ENCODE peak calls at places on chromosomes 2 and 18, in seven cellular contexts. D is neuronal stem cell, N is IMR-90, K is H9, B is mesendoderm, U is H1, O is trophoblast cell. C is an unnamed sample.

GRCh38 chr2:37833420-37833819 is 91.7 kb upstream of the RMDN2 start:
- DNase-seq in O (no peak), D (no peak), K (no peak), B (no peak), N (no peak), U (no peak), C (no peak)

GRCh38 chr18:44691148-44691925 is 10.6 kb downstream of the SETBP1 start:
- DNase-seq in D (no peak), N (no peak), K (no peak), U (no peak), O (no peak), B (no peak), C (no peak)

GRCh38 chr18:74083071-74083954 is 64.3 kb downstream of the FBXO15 start:
- DNase-seq in B (no peak), U (no peak), N (no peak), K (no peak), D (no peak), O (no peak), C (no peak)

GRCh38 chr2:33673937-33674336 is 74.8 kb upstream of the FAM98A start:
- DNase-seq in N (peak), U (no peak), B (peak), K (no peak), D (no peak), O (peak), C (peak)

GRCh38 chr2:199480966-199481365 is 23.2 kb upstream of the SATB2 start:
- DNase-seq in B (peak), D (no peak), U (no peak), O (no peak), K (no peak), N (no peak), C (no peak)

GRCh38 chr18:43563780-43564179 is 286.5 kb upstream of the SYT4 start:
- DNase-seq in D (peak), B (peak), U (no peak), N (peak), O (peak), K (peak), C (peak)

GRCh38 chr18:50686409-50686808 is 126.5 kb downstream of the MAPK4 start:
- DNase-seq in D (no peak), B (no peak), K (no peak), N (no peak), O (peak), U (no peak), C (no peak)

GRCh38 chr2:190862067-190862466 is 18.6 kb upstream of the GLS start:
- DNase-seq in O (no peak), D (no peak), U (no peak), B (no peak), K (no peak), N (no peak), C (no peak)

GRCh38 chr2:37653805-37654378 is 17.6 kb downstream of the CDC42EP3 start:
- DNase-seq in O (peak), K (no peak), N (no peak), D (no peak), U (no peak), B (no peak), C (no peak)

GRCh38 chr2:170968205-170969003 is 39.4 kb downstream of the GORASP2 start:
- DNase-seq in B (no peak), K (no peak), O (no peak), N (no peak), U (no peak), D (no peak), C (no peak)

GRCh38 chr2:119721462-119721861 is 38.3 kb upstream of the PTPN4 start:
- DNase-seq in U (no peak), K (no peak), B (no peak), O (no peak), D (no peak), N (no peak), C (no peak)

GRCh38 chr2:216348909-216349308 is 23.4 kb downstream of the MARCHF4 start:
- DNase-seq in D (no peak), K (no peak), U (no peak), N (peak), B (no peak), O (peak), C (peak)

GRCh38 chr2:129857200-129857599 is 122.3 kb upstream of the RAB6C start:
- DNase-seq in B (no peak), U (no peak), K (no peak), N (no peak), O (no peak), D (no peak), C (no peak)

GRCh38 chr2:54558188-54558975 is 102.3 kb downstream of the SPTBN1 start:
- DNase-seq in D (peak), K (peak), U (peak), B (peak), N (peak), O (peak), C (peak)

GRCh38 chr2:180203972-180204371 is 196.9 kb upstream of the CWC22 start:
- DNase-seq in K (no peak), O (no peak), U (no peak), N (peak), B (no peak), D (no peak), C (peak)

GRCh38 chr18:76476665-76477561 is 18.1 kb downstream of the ZNF516 start:
- DNase-seq in N (peak), D (no peak), B (no peak), O (peak), U (no peak), K (no peak), C (peak)

DNA sequence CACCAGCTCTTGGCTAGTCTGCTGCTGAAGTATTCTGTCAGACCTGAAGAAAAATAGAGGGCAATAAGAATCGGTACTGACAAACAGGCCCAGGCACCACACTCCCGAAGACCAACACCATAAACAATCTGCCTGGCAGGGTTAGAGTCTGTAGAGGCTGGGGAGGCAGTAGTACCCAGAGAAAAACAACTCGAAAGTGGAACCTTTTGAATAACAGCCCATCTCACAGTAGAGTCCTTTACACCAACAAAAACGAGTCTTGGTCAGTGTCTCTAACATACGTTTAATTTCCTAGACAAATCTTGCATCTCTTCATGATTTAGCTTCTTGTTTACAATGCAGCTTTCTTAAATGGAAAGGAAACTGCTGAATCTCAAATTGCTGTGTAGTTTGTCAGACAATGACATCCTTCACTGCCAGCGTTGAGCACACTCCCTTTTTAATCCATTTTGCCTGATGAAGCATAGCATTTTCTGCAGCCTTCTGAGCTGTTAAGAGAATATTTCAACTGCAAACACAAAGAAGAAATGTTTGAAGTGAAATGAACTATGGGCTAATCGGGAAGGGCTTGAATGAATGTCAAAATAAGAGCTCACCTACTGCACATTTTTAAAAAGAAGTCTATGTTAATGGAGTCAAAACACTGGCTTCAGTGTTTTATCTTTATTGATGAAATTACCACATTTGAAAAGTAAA is 73.1 kb upstream of the DSG1 start:
- DNase-seq in U (no peak), B (no peak), D (no peak), N (no peak), K (no peak), O (no peak), C (peak)
- H3K4me2 ChIP-seq in U (no peak), B (no peak), D (no peak), N (no peak), K (no peak), O (no peak), C (no peak)

DNA sequence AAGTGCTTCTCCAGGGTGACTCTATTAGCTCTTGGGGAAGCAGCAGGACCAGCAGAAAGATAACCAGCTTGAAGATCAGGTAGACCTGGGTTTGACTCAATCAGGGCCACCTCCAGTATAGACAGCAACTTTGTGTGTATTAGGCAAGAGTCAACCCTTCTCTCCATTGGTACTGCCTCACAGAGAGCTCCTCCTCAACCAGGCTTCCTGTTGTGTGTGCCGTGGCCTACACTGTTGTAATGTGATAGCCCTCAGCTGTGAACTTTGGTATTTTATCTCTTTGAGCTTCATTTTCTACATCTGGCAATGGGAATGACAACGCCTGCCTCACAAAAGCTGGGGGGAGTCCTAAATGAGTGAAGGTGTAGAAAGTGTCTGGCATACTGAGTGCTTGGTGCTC is 17.0 kb upstream of the MAP3K20 start:
- DNase-seq in U (no peak), O (no peak), D (no peak), B (peak), K (no peak), N (no peak), C (no peak)
- H2BK5ac ChIP-seq in U (peak), O (no peak), D (no peak), B (no peak), K (no peak), N (no peak), C (no peak)

DNA sequence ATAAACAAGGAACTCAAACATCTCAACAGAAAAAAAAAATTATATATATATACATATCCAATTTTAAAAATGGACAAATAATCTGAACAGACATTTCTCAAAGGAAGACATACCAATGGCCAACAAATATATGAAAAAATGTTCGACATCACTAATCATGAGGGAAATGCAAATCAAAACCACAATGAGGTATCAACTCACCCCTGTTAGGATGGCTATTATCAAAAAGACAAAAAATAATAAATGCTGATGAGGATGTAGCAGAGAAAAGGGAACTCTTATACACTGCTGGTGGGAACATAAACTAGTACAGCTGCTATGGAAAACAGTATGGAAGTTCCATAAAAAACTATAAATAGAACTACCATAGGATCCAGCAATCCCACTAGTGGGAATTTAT is 46.1 kb downstream of the CLASP1 start:
- DNase-seq in U (no peak), O (no peak), D (no peak), K (no peak), N (no peak), B (no peak), C (no peak)
- H4K8ac ChIP-seq in U (no peak), O (no peak), D (no peak), K (no peak), N (no peak), B (no peak), C (no peak)

GRCh38 chr2:240255811-240256703 is 115.6 kb upstream of the OTOS start:
- DNase-seq in U (no peak), N (no peak), B (peak), D (no peak), O (peak), K (peak), C (no peak)
- H3K4me2 ChIP-seq in U (no peak), N (no peak), B (no peak), D (no peak), O (peak), K (no peak), C (no peak)